ENCODE peak calls at places on chromosomes 16 and 17, in ten cellular contexts. Z, O, X, I, F, R, J, V, B and L are unnamed samples.

GRCh38 chr16:68037820-68038597 is 14.9 kb downstream of the DUS2 start:
- DNase-seq in B (no peak), I (no peak), J (no peak), Z (no peak), O (no peak), V (no peak), R (no peak), F (no peak), X (no peak), L (no peak)

GRCh38 chr17:79400989-79401703 is 209.7 kb downstream of the RBFOX3 start:
- DNase-seq in R (peak), J (peak), O (peak), F (peak), B (peak), X (peak), V (peak), I (peak), Z (peak), L (peak)

GRCh38 chr16:17271687-17272086 is 199.1 kb downstream of the XYLT1 start:
- DNase-seq in B (peak), R (no peak), F (no peak), Z (no peak), V (no peak), I (peak), J (no peak), O (no peak), X (no peak), L (no peak)

GRCh38 chr17:57599271-57600045 is 145.6 kb downstream of the CCDC182 start:
- DNase-seq in I (no peak), B (no peak), X (no peak), J (no peak), R (no peak), Z (no peak), O (no peak), F (no peak), V (no peak), L (no peak)

GRCh38 chr16:81517630-81518438 is 73.2 kb downstream of the CMIP start:
- DNase-seq in B (no peak), R (no peak), X (no peak), Z (no peak), V (no peak), O (no peak), I (no peak), F (no peak), J (no peak), L (peak)

GRCh38 chr17:17077861-17078732 is 35.8 kb downstream of the MPRIP start:
- DNase-seq in O (no peak), X (no peak), I (peak), V (no peak), F (no peak), J (no peak), R (no peak), Z (no peak), B (no peak), L (no peak)

GRCh38 chr17:78230996-78231931 is at the start of gene TMEM235:
- DNase-seq in R (no peak), V (peak), O (peak), I (no peak), X (no peak), J (no peak), B (no peak), Z (no peak), F (no peak), L (no peak)

GRCh38 chr17:67051837-67052236 is 7.5 kb downstream of the CACNG1 start:
- DNase-seq in J (no peak), R (no peak), X (no peak), I (no peak), F (no peak), B (no peak), V (no peak), Z (no peak), O (no peak), L (no peak)

GRCh38 chr17:81191646-81192045 is 25.6 kb upstream of the AATK start:
- DNase-seq in B (no peak), R (no peak), I (no peak), J (peak), Z (no peak), V (no peak), X (no peak), O (no peak), F (no peak), L (no peak)

GRCh38 chr17:8994319-8994718 is 27.0 kb upstream of the NTN1 start:
- DNase-seq in Z (peak), I (peak), V (peak), J (peak), R (peak), B (no peak), X (peak), O (peak), F (peak), L (peak)

GRCh38 chr17:80953471-80954315 is 37.9 kb upstream of the CHMP6 start:
- DNase-seq in I (peak), O (no peak), R (no peak), J (peak), B (no peak), X (no peak), F (no peak), V (no peak), Z (no peak), L (no peak)

GRCh38 chr17:43733956-43734355 is 24.6 kb downstream of the SOST start:
- DNase-seq in V (no peak), Z (no peak), O (no peak), B (no peak), I (no peak), X (no peak), F (no peak), R (no peak), J (no peak), L (no peak)

GRCh38 chr16:72894291-72895151 is 153.4 kb downstream of the ZFHX3 start:
- DNase-seq in B (no peak), Z (no peak), X (no peak), O (no peak), I (no peak), J (no peak), V (no peak), F (no peak), R (no peak), L (peak)

GRCh38 chr16:86931410-86931941 is 353.1 kb downstream of the FOXL1 start:
- DNase-seq in R (no peak), V (no peak), J (no peak), B (no peak), F (peak), X (no peak), I (no peak), Z (no peak), O (no peak), L (peak)

GRCh38 chr17:37698132-37698615 is 46.7 kb downstream of the HNF1B start:
- DNase-seq in V (no peak), Z (no peak), O (no peak), I (no peak), X (no peak), F (peak), J (no peak), B (no peak), R (no peak), L (no peak)

GRCh38 chr16:82748026-82748425 is 121.3 kb downstream of the CDH13 start:
- DNase-seq in R (no peak), V (no peak), F (peak), J (no peak), I (no peak), O (no peak), B (no peak), Z (no peak), X (no peak), L (peak)

GRCh38 chr17:50866261-50866949 is at the start of gene TOB1:
- DNase-seq in R (peak), F (peak), X (peak), J (peak), I (peak), O (peak), B (peak), V (peak), Z (peak), L (peak)